ENCODE peak calls at places on chromosomes 3 and 15, in eight cellular contexts. Z, N, C, D, X, T, W and V are unnamed samples.

GRCh38 chr3:63364909-63365308 is 86.8 kb downstream of the SYNPR start:
- DNase-seq in Z (no peak), N (no peak), C (no peak), D (no peak), X (no peak), T (peak), W (peak), V (no peak)

GRCh38 chr3:18790384-18790783 is 357.9 kb upstream of the KCNH8 start:
- DNase-seq in Z (no peak), N (no peak), C (no peak), D (no peak), X (no peak), T (no peak), W (no peak), V (no peak)

GRCh38 chr3:115691964-115692363 is 68.7 kb downstream of the GAP43 start:
- DNase-seq in Z (no peak), N (no peak), C (no peak), D (no peak), X (no peak), T (no peak), W (no peak), V (no peak)

GRCh38 chr3:37811625-37812356 is 49.9 kb upstream of the CTDSPL start:
- DNase-seq in Z (no peak), N (no peak), C (no peak), D (no peak), X (no peak), T (no peak), W (no peak), V (no peak)

GRCh38 chr15:33608714-33609113 is 297.9 kb downstream of the RYR3 start:
- DNase-seq in Z (no peak), N (no peak), C (no peak), D (peak), X (no peak), T (peak), W (no peak), V (no peak)

GRCh38 chr3:109369510-109369909 is 32.2 kb upstream of the DPPA4 start:
- DNase-seq in Z (no peak), N (no peak), C (no peak), D (no peak), X (no peak), T (peak), W (no peak), V (no peak)

GRCh38 chr3:68220832-68221231 is 566.4 kb upstream of the SUCLG2 start:
- DNase-seq in Z (no peak), N (no peak), C (no peak), D (no peak), X (no peak), T (no peak), W (no peak), V (no peak)

GRCh38 chr3:171351676-171352075 is 108.5 kb downstream of the TNIK start:
- DNase-seq in Z (no peak), N (no peak), C (peak), D (peak), X (no peak), T (no peak), W (no peak), V (no peak)

GRCh38 chr3:29169456-29169855 is 111.4 kb upstream of the RBMS3 start:
- DNase-seq in Z (no peak), N (no peak), C (no peak), D (no peak), X (no peak), T (no peak), W (no peak), V (no peak)

GRCh38 chr15:70629735-70630273 is 133.6 kb downstream of the UACA start:
- DNase-seq in Z (no peak), N (no peak), C (no peak), D (no peak), X (no peak), T (no peak), W (no peak), V (no peak)

GRCh38 chr15:27831384-27832262 is 267.5 kb downstream of the OCA2 start:
- DNase-seq in Z (no peak), N (no peak), C (no peak), D (no peak), X (no peak), T (no peak), W (no peak), V (peak)